ENCODE peak calls at places on chromosomes 3 and 15, in five cellular contexts. T, G, F, N and Z are unnamed samples.
A peak's percentile ranks its signal among the peaks of the same experiment; 100 is the strongest.

GRCh38 chr15:82647835-82648256 is 683 bp upstream of the CPEB1 start:
- DNase-seq in T (peak; percentile 26), N (no peak), G (peak; percentile 75), F (no peak), Z (peak; percentile 47)

GRCh38 chr3:15476378-15476777 is 45.1 kb downstream of the COLQ start:
- DNase-seq in N (no peak), F (no peak), G (no peak), T (no peak), Z (no peak)

GRCh38 chr3:147812186-147812911 is 403.2 kb downstream of the ZIC1 start:
- DNase-seq in T (no peak), F (no peak), G (no peak), N (no peak), Z (no peak)

GRCh38 chr3:185552358-185552877 is at the start of gene LIPH:
- DNase-seq in T (no peak), F (peak; percentile 76), G (peak; percentile 75), N (no peak), Z (peak; percentile 45)

GRCh38 chr15:73017987-73018386 is 34.3 kb upstream of the NEO1 start:
- DNase-seq in N (no peak), T (no peak), G (no peak), F (no peak), Z (no peak)

GRCh38 chr3:31255007-31255603 is 277.6 kb upstream of the STT3B start:
- DNase-seq in F (no peak), N (no peak), T (no peak), G (no peak), Z (no peak)

GRCh38 chr3:150830094-150830681 is 67.2 kb upstream of the SIAH2 start:
- DNase-seq in T (no peak), F (peak; percentile 15), N (peak; percentile 58), G (peak; percentile 47), Z (no peak)

GRCh38 chr15:70494861-70495571 is 268.3 kb downstream of the UACA start:
- DNase-seq in N (no peak), T (no peak), F (no peak), G (no peak), Z (peak; percentile 77)

GRCh38 chr3:190064112-190064511 is 56.6 kb downstream of the P3H2 start:
- DNase-seq in T (no peak), G (no peak), N (no peak), F (peak; percentile 33), Z (peak; percentile 20)

GRCh38 chr3:10550705-10551104 is 45.3 kb upstream of the ATP2B2 start:
- DNase-seq in N (no peak), F (no peak), G (no peak), T (no peak), Z (no peak)

GRCh38 chr15:56946150-56946549 is 27.7 kb downstream of the TCF12 start:
- DNase-seq in G (no peak), N (no peak), F (no peak), T (no peak), Z (no peak)

GRCh38 chr3:36893137-36893557 is 51.7 kb downstream of the TRANK1 start:
- DNase-seq in F (no peak), N (peak; percentile 14), G (peak; percentile 60), T (no peak), Z (no peak)

GRCh38 chr3:50246517-50246954 is 10.5 kb downstream of the GNAI2 start:
- DNase-seq in F (peak; percentile 81), N (peak; percentile 58), G (peak; percentile 85), T (peak; percentile 72), Z (peak; percentile 80)

GRCh38 chr3:69084668-69085542 is at the start of gene ARL6IP5:
- DNase-seq in F (peak; percentile 87), N (peak; percentile 94), T (peak; percentile 92), G (peak; percentile 91), Z (peak; percentile 38)

GRCh38 chr3:69085543-69086132 is 901 bp downstream of the ARL6IP5 start:
- DNase-seq in T (peak; percentile 30), F (no peak), G (peak; percentile 16), N (peak; percentile 64), Z (no peak)

GRCh38 chr3:69088033-69088432 is 3.3 kb downstream of the ARL6IP5 start:
- DNase-seq in T (no peak), F (no peak), G (no peak), N (no peak), Z (no peak)

GRCh38 chr3:69087030-69087791 is 2.5 kb downstream of the ARL6IP5 start:
- DNase-seq in N (no peak), G (no peak), F (no peak), T (no peak), Z (no peak)

GRCh38 chr3:69086133-69086722 is 1.5 kb downstream of the ARL6IP5 start:
- DNase-seq in T (peak; percentile 91), G (peak; percentile 61), F (peak; percentile 72), N (peak; percentile 89), Z (peak; percentile 45)
- TF ChIP-seq POLR2A in T (peak; percentile 19), G (no peak), F (no peak), N (peak; percentile 77), Z (no peak)

DNA sequence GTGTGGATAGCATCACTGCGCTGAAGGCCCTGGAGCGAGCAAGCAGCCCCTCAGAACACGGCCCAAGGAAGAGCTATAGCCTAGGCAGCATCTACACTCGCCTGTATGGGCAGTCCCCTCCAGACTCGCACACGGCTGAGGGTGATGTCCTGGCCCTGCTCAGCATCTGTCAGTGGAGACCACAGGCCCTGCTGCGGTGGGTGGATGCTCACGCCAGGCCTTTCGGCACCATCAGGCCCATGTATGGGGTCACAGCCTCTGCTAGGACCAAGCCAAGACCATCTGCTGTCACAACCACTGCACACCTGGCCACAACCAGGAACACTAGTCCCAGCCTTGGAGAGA is 20.5 kb downstream of the ATRIP start:
- DNase-seq in N (no peak), F (no peak), G (no peak), T (no peak), Z (no peak)
- TF ChIP-seq POLR2A in N (no peak), F (no peak), G (no peak), T (no peak), Z (no peak)

GRCh38 chr3:38496131-38496910 is at the start of gene EXOG:
- DNase-seq in T (peak; percentile 92), G (peak; percentile 97), N (peak; percentile 93), F (peak; percentile 78), Z (peak; percentile 95)
- TF ChIP-seq POLR2A in T (no peak), G (peak; percentile 86), N (peak; percentile 28), F (peak; percentile 49), Z (peak; percentile 52)

GRCh38 chr15:31325432-31325975 is 1.1 kb upstream of the KLF13 start:
- DNase-seq in N (peak; percentile 84), T (peak; percentile 76), F (no peak), G (peak; percentile 13), Z (peak; percentile 41)
- TF ChIP-seq POLR2A in N (no peak), T (no peak), F (no peak), G (no peak), Z (no peak)

GRCh38 chr3:132781922-132782321 is 59.7 kb upstream of the NPHP3 start:
- DNase-seq in N (no peak), T (no peak), G (no peak), F (no peak), Z (no peak)

GRCh38 chr3:132773071-132773619 is 50.9 kb upstream of the NPHP3 start:
- DNase-seq in N (no peak), G (no peak), F (no peak), T (no peak), Z (no peak)

GRCh38 chr3:132772252-132772651 is 50.0 kb upstream of the NPHP3 start:
- DNase-seq in T (no peak), N (no peak), G (no peak), F (no peak), Z (no peak)

GRCh38 chr3:132783152-132783551 is 60.9 kb upstream of the NPHP3 start:
- DNase-seq in T (no peak), N (no peak), G (no peak), F (no peak), Z (no peak)

DNA sequence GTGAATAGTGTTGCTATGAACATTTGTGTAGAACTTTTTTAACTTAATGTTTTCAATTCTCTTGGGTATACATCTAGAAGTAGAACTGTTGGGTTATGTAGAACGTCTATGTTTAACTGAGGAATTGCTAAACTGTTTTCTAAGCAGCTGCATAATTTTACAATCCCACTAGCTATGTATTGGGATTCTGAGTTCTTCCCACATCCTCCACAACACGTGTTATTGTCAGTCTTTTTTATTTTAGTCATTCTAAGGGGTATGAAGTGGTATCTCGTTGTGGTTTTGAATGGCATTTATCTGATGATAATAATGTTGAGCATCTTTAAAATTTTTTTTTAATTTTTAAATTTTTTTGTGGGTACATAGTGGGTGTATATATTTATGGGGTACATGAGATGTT is 55.0 kb upstream of the NPHP3 start:
- DNase-seq in G (no peak), F (no peak), T (no peak), N (no peak), Z (no peak)
- TF ChIP-seq POLR2A in G (no peak), F (no peak), T (no peak), N (no peak), Z (no peak)

DNA sequence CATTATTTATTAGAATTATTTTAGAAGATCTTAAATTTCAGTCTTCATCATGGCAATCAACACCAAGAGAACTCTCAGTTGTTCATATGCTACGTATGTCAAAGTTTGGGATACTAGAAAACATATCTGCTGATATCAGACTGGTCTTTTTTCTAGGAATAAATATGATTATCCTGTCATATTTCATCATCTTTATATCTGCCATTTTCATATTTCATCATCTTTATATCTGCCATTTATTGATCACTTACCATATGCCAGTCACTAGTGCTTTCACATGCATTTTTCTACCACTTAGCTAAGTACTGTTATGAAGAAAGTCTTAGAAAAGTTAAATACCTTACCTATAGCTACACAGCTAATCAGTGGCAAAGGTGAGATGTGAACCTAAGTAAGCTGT is 2.8 kb upstream of the ZCWPW2 start:
- DNase-seq in N (no peak), F (no peak), T (no peak), G (no peak), Z (no peak)
- TF ChIP-seq POLR2A in N (no peak), F (no peak), T (no peak), G (no peak), Z (no peak)

DNA sequence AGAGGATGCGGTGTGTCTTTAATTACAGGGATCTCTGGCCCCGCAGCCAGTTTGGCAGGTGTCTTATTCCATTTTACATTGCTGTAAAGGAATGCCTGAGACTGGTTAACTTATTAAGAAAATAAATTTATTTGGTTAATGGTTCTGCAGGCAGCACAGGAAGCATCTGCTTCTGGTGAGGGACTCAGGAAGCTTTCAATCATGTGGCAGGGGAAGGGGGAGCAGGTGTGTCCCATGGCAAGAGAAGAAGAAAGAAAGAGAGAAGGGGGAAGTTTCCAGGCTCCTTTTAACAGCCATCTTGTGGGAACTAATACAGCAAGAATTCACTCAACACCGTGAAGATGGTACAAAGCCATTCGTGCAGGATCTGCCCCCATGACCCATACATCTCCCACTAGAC is 128.0 kb upstream of the CRBN start:
- DNase-seq in F (no peak), N (no peak), G (no peak), T (no peak), Z (no peak)
- TF ChIP-seq POLR2A in F (no peak), N (no peak), G (no peak), T (no peak), Z (no peak)